ENCODE peak calls at places on chromosomes 12 and 14, in nine cellular contexts. G is NCI-H1105; N is left ventricle myocardium inferior; X is adrenal gland; Z is naive thymus-derived CD8-positive, alpha-beta T cell; Y is AG10803; A is Peyer's patch; E is activated T-cell treated with anti-CD3 and anti-CD28 coated beads for 24 hours; T is NCI-H1417. M is an unnamed sample.

GRCh38 chr12:6165418-6165817 is 34.8 kb upstream of the CD9 start:
- DNase-seq in E (no peak), Y (peak), Z (no peak), A (no peak), X (no peak), N (no peak), G (no peak), T (no peak), M (no peak)

GRCh38 chr12:48995061-48995879 is 3.9 kb downstream of the DDN start:
- DNase-seq in Z (peak), N (peak), Y (peak), E (no peak), T (peak), X (peak), G (peak), A (peak), M (no peak)

GRCh38 chr14:38171197-38171596 is 36.5 kb upstream of the SSTR1 start:
- DNase-seq in E (no peak), X (no peak), Z (no peak), G (peak), A (no peak), T (no peak), Y (peak), N (no peak), M (no peak)

GRCh38 chr14:96790715-96791114 is 6.5 kb upstream of the VRK1 start:
- DNase-seq in A (no peak), N (no peak), G (no peak), E (no peak), T (no peak), X (no peak), Y (no peak), Z (no peak), M (no peak)

GRCh38 chr12:113997365-113997764 is 31.2 kb upstream of the RBM19 start:
- DNase-seq in A (no peak), T (no peak), E (no peak), Y (no peak), X (no peak), G (no peak), N (no peak), Z (no peak), M (no peak)

GRCh38 chr14:68191567-68192321 is 372.2 kb downstream of the RAD51B start:
- DNase-seq in N (no peak), G (no peak), E (no peak), X (no peak), T (peak), Y (no peak), A (no peak), Z (no peak), M (no peak)

GRCh38 chr14:93037354-93037753 is 78.4 kb downstream of the ITPK1 start:
- DNase-seq in X (no peak), A (no peak), E (no peak), T (no peak), G (no peak), N (no peak), Y (no peak), Z (no peak), M (no peak)

GRCh38 chr12:122834229-122834920 is 882 bp upstream of the HIP1R start:
- DNase-seq in X (peak), Z (peak), N (no peak), T (peak), E (no peak), A (no peak), Y (peak), G (peak), M (no peak)

GRCh38 chr14:88901199-88901588 is 76.7 kb downstream of the TTC8 start:
- DNase-seq in E (no peak), X (no peak), N (no peak), G (no peak), Z (no peak), A (no peak), Y (no peak), T (no peak), M (no peak)

GRCh38 chr14:76647699-76648298 is 113.5 kb upstream of the VASH1 start:
- DNase-seq in A (no peak), T (peak), Y (peak), G (peak), Z (no peak), E (peak), X (peak), N (no peak), M (no peak)

GRCh38 chr14:55645845-55646832 is 66.1 kb downstream of the KTN1 start:
- DNase-seq in T (no peak), A (no peak), Z (no peak), N (no peak), X (no peak), G (no peak), E (no peak), Y (no peak), M (no peak)

GRCh38 chr14:91413547-91414474 is 3.8 kb downstream of the CCDC88C start:
- DNase-seq in A (peak), N (no peak), X (no peak), Y (no peak), E (no peak), T (peak), G (peak), Z (no peak), M (no peak)

GRCh38 chr12:113852695-113853490 is 113.2 kb downstream of the RBM19 start:
- DNase-seq in X (no peak), T (peak), A (no peak), Y (no peak), G (peak), N (no peak), E (no peak), Z (no peak), M (no peak)

GRCh38 chr12:109900752-109901580 is 892 bp downstream of the TCHP start:
- DNase-seq in N (no peak), X (no peak), Z (no peak), A (no peak), E (no peak), T (peak), Y (no peak), G (no peak), M (no peak)

M was measured in HS-27A.